ENCODE peak calls at places on chromosomes 13 and 19, in eight cellular contexts. K is GM12864, W is thoracic aorta, C is right cardiac atrium, L is HL-60, X is transverse colon, E is lower lobe of right lung, O is lower leg skin. P is an unnamed sample.

GRCh38 chr19:10193666-10194499 is 870 bp downstream of the DNMT1 start:
- DNase-seq in K (no peak), W (no peak), C (peak), L (no peak), X (peak), E (no peak), O (peak), P (no peak)

GRCh38 chr19:47109541-47110375 is 3.8 kb downstream of the ZC3H4 start:
- DNase-seq in K (no peak), W (no peak), C (peak), L (peak), X (peak), E (no peak), O (no peak), P (no peak)

GRCh38 chr13:90867336-90867683 is 480.2 kb upstream of the MIR17HG start:
- DNase-seq in K (peak), W (peak), C (peak), L (peak), X (peak), E (peak), O (peak), P (no peak)

GRCh38 chr19:10431943-10432735 is 11.8 kb downstream of the PDE4A start:
- DNase-seq in K (no peak), W (no peak), C (peak), L (no peak), X (peak), E (peak), O (no peak), P (peak)

GRCh38 chr19:42198676-42199439 is 18.6 kb downstream of the DEDD2 start:
- DNase-seq in K (peak), W (no peak), C (no peak), L (no peak), X (peak), E (no peak), O (no peak), P (no peak)

GRCh38 chr13:27341616-27342015 is 71.0 kb downstream of the RASL11A start:
- DNase-seq in K (no peak), W (no peak), C (no peak), L (no peak), X (no peak), E (no peak), O (no peak), P (no peak)

GRCh38 chr19:16355293-16356043 is 30.8 kb downstream of the KLF2 start:
- DNase-seq in K (no peak), W (no peak), C (peak), L (peak), X (no peak), E (peak), O (no peak), P (no peak)

GRCh38 chr19:15293751-15294505 is 38.4 kb downstream of the BRD4 start:
- DNase-seq in K (no peak), W (no peak), C (no peak), L (no peak), X (no peak), E (no peak), O (no peak), P (no peak)

GRCh38 chr13:42753697-42754096 is 27.7 kb upstream of the FAM216B start:
- DNase-seq in K (no peak), W (no peak), C (no peak), L (no peak), X (no peak), E (no peak), O (no peak), P (no peak)

GRCh38 chr13:45702088-45702487 is at the start of gene CBY2:
- DNase-seq in K (no peak), W (no peak), C (no peak), L (no peak), X (no peak), E (no peak), O (no peak), P (no peak)

GRCh38 chr13:106471957-106472543 is 63.4 kb downstream of the EFNB2 start:
- DNase-seq in K (no peak), W (peak), C (no peak), L (no peak), X (peak), E (no peak), O (peak), P (peak)

GRCh38 chr19:28023064-28023463 is 1189.9 kb downstream of the UQCRFS1 start:
- DNase-seq in K (no peak), W (no peak), C (no peak), L (no peak), X (no peak), E (no peak), O (no peak), P (no peak)

GRCh38 chr13:100818706-100819105 is 144.1 kb upstream of the TMTC4 start:
- DNase-seq in K (no peak), W (no peak), C (no peak), L (no peak), X (no peak), E (no peak), O (no peak), P (peak)

GRCh38 chr19:5691205-5691929 is 1.3 kb downstream of the RPL36 start:
- DNase-seq in K (no peak), W (no peak), C (peak), L (no peak), X (peak), E (peak), O (no peak), P (peak)

GRCh38 chr13:111555268-111555633 is 234.8 kb downstream of the TEX29 start:
- DNase-seq in K (no peak), W (no peak), C (no peak), L (no peak), X (no peak), E (no peak), O (no peak), P (no peak)

GRCh38 chr13:111555906-111556305 is 235.5 kb downstream of the TEX29 start:
- DNase-seq in K (no peak), W (no peak), C (no peak), L (no peak), X (no peak), E (no peak), O (no peak), P (no peak)

GRCh38 chr13:111554539-111555267 is 234.3 kb downstream of the TEX29 start:
- DNase-seq in K (no peak), W (no peak), C (no peak), L (no peak), X (no peak), E (no peak), O (no peak), P (no peak)

GRCh38 chr13:111557921-111558699 is 237.7 kb downstream of the TEX29 start:
- DNase-seq in K (no peak), W (no peak), C (no peak), L (no peak), X (no peak), E (no peak), O (no peak), P (no peak)

DNA sequence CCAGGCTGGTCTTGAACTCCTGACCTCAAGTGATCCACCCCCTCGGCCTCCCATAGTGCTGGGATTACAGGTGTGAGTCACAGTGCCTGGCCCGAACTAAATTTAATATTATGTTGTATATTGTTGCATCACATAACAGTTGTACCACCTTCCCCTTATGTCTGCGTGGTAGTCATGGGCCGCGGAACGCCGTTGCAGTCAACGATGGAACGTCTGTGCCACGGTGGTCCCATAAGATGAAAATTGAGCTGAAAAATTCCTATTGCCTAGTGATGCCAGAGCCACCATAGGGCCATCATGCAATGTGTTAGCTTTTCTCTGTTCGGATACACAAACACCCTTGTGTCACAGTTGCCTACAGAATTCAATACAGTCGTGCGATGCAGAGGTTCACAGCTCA is 236.1 kb downstream of the TEX29 start:
- DNase-seq in K (no peak), W (no peak), C (no peak), L (no peak), X (no peak), E (no peak), O (no peak), P (no peak)
- H3K4me3 ChIP-seq in K (no peak), W (no peak), C (no peak), L (no peak), X (no peak), E (no peak), O (no peak), P (no peak)

DNA sequence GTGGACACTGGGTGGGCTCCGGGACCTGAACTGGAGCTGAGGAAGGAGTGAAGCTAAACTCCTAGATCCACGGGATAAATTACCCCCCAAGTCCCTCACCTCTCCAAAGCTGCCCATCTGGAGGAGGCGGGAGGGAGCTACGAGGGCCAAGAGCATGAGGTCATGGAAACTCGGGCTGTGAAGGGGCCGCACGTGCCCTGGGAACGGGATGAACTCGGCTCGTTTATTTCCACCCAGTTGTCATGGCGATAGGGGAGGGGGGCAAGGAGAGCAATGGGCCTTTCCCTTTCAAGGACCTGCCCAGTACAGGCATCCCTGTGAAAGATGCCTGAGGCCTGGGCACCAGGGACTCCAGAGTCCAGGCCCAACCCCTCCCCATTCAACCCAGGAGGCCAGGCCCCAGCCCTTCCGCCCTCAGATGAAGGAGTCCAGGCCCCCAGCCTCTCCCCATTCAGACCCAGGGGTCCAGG is 3.8 kb downstream of the PPP1R12C start:
- DNase-seq in K (no peak), W (peak), C (peak), L (peak), X (peak), E (peak), O (peak), P (peak)
- H3K4me3 ChIP-seq in K (no peak), W (peak), C (no peak), L (no peak), X (no peak), E (no peak), O (no peak), P (peak)

GRCh38 chr19:50328257-50329145 is 676 bp downstream of the KCNC3 start:
- DNase-seq in K (no peak), W (no peak), C (peak), L (no peak), X (no peak), E (peak), O (no peak), P (no peak)

GRCh38 chr19:50325310-50326100 is 3.7 kb downstream of the KCNC3 start:
- DNase-seq in K (no peak), W (no peak), C (peak), L (no peak), X (peak), E (peak), O (peak), P (no peak)

GRCh38 chr19:50326101-50326664 is 3.0 kb downstream of the KCNC3 start:
- DNase-seq in K (no peak), W (no peak), C (peak), L (no peak), X (no peak), E (no peak), O (no peak), P (no peak)

GRCh38 chr19:50327461-50328256 is 1.5 kb downstream of the KCNC3 start:
- DNase-seq in K (no peak), W (no peak), C (no peak), L (no peak), X (no peak), E (no peak), O (no peak), P (no peak)

DNA sequence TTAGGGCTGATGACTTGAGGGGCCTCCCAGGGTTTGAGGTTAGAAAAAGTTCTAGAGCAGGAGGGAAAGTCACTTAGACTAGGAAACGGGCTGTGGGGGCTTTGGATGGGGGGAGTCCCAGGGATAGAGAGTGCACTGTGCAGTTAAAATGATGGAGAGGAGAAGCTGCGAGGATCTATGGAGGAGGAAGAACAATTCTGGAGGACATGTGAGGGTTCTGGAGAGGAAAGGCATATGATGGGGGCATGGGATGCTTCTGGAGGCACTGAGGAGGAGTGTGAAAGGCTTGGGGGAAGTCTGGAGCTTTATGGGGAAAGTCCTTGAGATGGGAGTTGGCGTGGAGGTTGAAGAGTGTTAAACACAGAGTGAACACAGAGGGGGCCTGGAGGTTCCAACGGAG is 2.2 kb downstream of the KCNC3 start:
- DNase-seq in K (no peak), W (no peak), C (no peak), L (no peak), X (no peak), E (no peak), O (no peak), P (no peak)
- H3K4me3 ChIP-seq in K (no peak), W (no peak), C (no peak), L (no peak), X (no peak), E (no peak), O (no peak), P (no peak)

GRCh38 chr13:104979281-104979680 is 1556.2 kb downstream of the EFNB2 start:
- DNase-seq in K (no peak), W (no peak), C (no peak), L (no peak), X (no peak), E (no peak), O (no peak), P (no peak)

GRCh38 chr13:104980571-104980970 is 1554.9 kb downstream of the EFNB2 start:
- DNase-seq in K (no peak), W (no peak), C (no peak), L (no peak), X (no peak), E (no peak), O (no peak), P (no peak)

GRCh38 chr13:104987621-104988020 is 1547.8 kb downstream of the EFNB2 start:
- DNase-seq in K (no peak), W (no peak), C (no peak), L (no peak), X (no peak), E (no peak), O (no peak), P (no peak)

DNA sequence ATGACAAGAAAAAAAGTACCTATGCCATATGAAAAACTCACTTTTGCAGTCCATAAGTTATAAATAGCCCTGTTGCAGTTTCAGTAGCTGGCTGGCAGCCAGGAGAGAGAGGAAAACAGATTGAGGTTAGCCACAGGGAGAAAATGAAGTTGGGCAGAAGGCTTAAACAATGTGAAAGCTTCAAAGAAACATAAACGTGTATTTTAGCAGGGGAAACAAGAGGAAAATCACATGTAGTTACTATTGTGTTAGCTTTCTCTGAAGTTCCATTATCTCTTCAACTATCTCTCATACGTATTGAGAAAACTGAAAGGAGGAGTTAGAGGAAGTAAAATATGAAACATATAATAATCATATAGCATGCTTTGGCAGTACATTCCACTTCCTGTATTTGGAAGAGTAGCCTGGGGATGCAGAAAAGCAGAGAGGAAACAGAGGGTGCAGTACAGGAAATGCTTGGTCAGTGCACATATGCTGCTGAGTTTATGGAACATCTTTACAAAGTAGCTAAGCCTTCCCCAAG is 1551.1 kb downstream of the EFNB2 start:
- DNase-seq in K (peak), W (no peak), C (no peak), L (peak), X (no peak), E (no peak), O (peak), P (peak)
- H3K4me3 ChIP-seq in K (no peak), W (no peak), C (no peak), L (peak), X (no peak), E (no peak), O (no peak), P (no peak)

P was measured in sigmoid colon.